ENCODE peak calls at places on chromosome 1, in five cellular contexts. J is aorta, E is naive B cell, R is sciatic nerve, N is upper lobe of right lung. Z is an unnamed sample.

GRCh38 chr1:169250022-169250421 is 117.6 kb downstream of the NME7 start:
- DNase-seq in N (no peak), E (no peak), J (no peak), R (no peak), Z (no peak)

GRCh38 chr1:36567601-36568341 is 85.1 kb upstream of the CSF3R start:
- DNase-seq in E (no peak), R (no peak), N (peak; percentile 58), J (no peak), Z (no peak)

GRCh38 chr1:903305-903704 is 20.4 kb upstream of the SAMD11 start:
- DNase-seq in R (no peak), E (no peak), N (no peak), J (peak; percentile 42), Z (no peak)

GRCh38 chr1:26391450-26391849 is 18.9 kb upstream of the ZNF683 start:
- DNase-seq in E (no peak), N (no peak), R (no peak), J (no peak), Z (peak; percentile 31)

GRCh38 chr1:230744382-230744781 is 2.8 kb upstream of the CAPN9 start:
- DNase-seq in J (no peak), E (no peak), N (no peak), R (no peak), Z (no peak)

GRCh38 chr1:10061276-10061675 is 28.5 kb downstream of the UBE4B start:
- DNase-seq in E (no peak), J (no peak), R (no peak), N (no peak), Z (no peak)

GRCh38 chr1:150321826-150322166 is 463 bp downstream of the PRPF3 start:
- DNase-seq in E (no peak), J (no peak), N (no peak), R (no peak), Z (no peak)

GRCh38 chr1:23103001-23103879 is 65.4 kb downstream of the LUZP1 start:
- DNase-seq in R (no peak), E (no peak), N (no peak), J (no peak), Z (peak; percentile 17)

GRCh38 chr1:182279724-182280506 is 111.7 kb downstream of the GLUL start:
- DNase-seq in E (no peak), N (no peak), J (no peak), R (peak; percentile 81), Z (no peak)

GRCh38 chr1:58901008-58901407 is 117.2 kb upstream of the JUN start:
- DNase-seq in N (no peak), R (no peak), J (no peak), E (no peak), Z (no peak)

GRCh38 chr1:226920446-226920894 is 19.6 kb upstream of the COQ8A start:
- DNase-seq in E (no peak), R (no peak), N (no peak), J (no peak), Z (no peak)

GRCh38 chr1:93716974-93717373 is 35.3 kb upstream of the BCAR3 start:
- DNase-seq in J (no peak), E (no peak), N (no peak), R (no peak), Z (peak; percentile 62)

GRCh38 chr1:172269644-172270043 is 150.8 kb upstream of the C1orf105 start:
- DNase-seq in J (no peak), R (no peak), E (no peak), N (no peak), Z (no peak)

GRCh38 chr1:176149939-176150807 is 56.9 kb downstream of the COP1 start:
- DNase-seq in E (no peak), J (no peak), N (no peak), R (no peak), Z (no peak)

GRCh38 chr1:182143825-182144661 is 82.5 kb upstream of the ZNF648 start:
- DNase-seq in J (peak; percentile 90), N (peak; percentile 80), R (peak; percentile 87), E (no peak), Z (no peak)

GRCh38 chr1:92323473-92324453 is 24.9 kb downstream of the RPAP2 start:
- DNase-seq in N (no peak), J (no peak), R (no peak), E (no peak), Z (no peak)

GRCh38 chr1:182259229-182259872 is 132.2 kb downstream of the GLUL start:
- DNase-seq in N (peak; percentile 64), E (no peak), R (peak; percentile 66), J (peak; percentile 72), Z (peak; percentile 48)

GRCh38 chr1:161207173-161207572 is 5.0 kb downstream of the NDUFS2 start:
- DNase-seq in E (no peak), N (no peak), J (no peak), R (no peak), Z (no peak)

GRCh38 chr1:195584870-195585624 is 1023.2 kb downstream of the KCNT2 start:
- DNase-seq in J (no peak), E (no peak), N (no peak), R (no peak), Z (no peak)

GRCh38 chr1:150875197-150876110 is 945 bp downstream of the ARNT start:
- DNase-seq in R (no peak), N (no peak), J (no peak), E (no peak), Z (no peak)

GRCh38 chr1:173268786-173269277 is 61.7 kb upstream of the TNFSF4 start:
- DNase-seq in R (no peak), J (no peak), N (no peak), E (no peak), Z (no peak)

GRCh38 chr1:228848406-228848805 is 113.1 kb downstream of the RHOU start:
- DNase-seq in N (no peak), E (no peak), R (no peak), J (no peak), Z (no peak)

GRCh38 chr1:10575616-10576015 is 100.9 kb downstream of the PEX14 start:
- DNase-seq in R (no peak), E (no peak), N (no peak), J (no peak), Z (no peak)

GRCh38 chr1:233269656-233270055 is 25.9 kb downstream of the PCNX2 start:
- DNase-seq in E (no peak), R (no peak), N (no peak), J (no peak), Z (no peak)

GRCh38 chr1:247367786-247368342 is 36.2 kb upstream of the ZNF496 start:
- DNase-seq in R (no peak), N (no peak), E (no peak), J (no peak), Z (no peak)

GRCh38 chr1:17922833-17923232 is 167.7 kb downstream of the ACTL8 start:
- DNase-seq in N (no peak), J (no peak), E (no peak), R (no peak), Z (no peak)

GRCh38 chr1:153506831-153507413 is 28.9 kb downstream of the S100A6 start:
- DNase-seq in N (peak; percentile 73), J (peak; percentile 91), R (peak; percentile 86), E (no peak), Z (no peak)

GRCh38 chr1:158716335-158716734 is 4.2 kb downstream of the OR6K3 start:
- DNase-seq in E (no peak), N (no peak), R (no peak), J (no peak), Z (no peak)

GRCh38 chr1:2024451-2024850 is 5.3 kb downstream of the GABRD start:
- DNase-seq in N (no peak), R (no peak), J (no peak), E (no peak), Z (no peak)

GRCh38 chr1:46523556-46524443 is 27.6 kb downstream of the KNCN start:
- DNase-seq in R (no peak), J (no peak), N (no peak), E (no peak), Z (no peak)

GRCh38 chr1:165483412-165483811 is 38.5 kb upstream of the RXRG start:
- DNase-seq in R (no peak), E (no peak), J (no peak), N (no peak), Z (no peak)

GRCh38 chr1:175572932-175573871 is 170.2 kb downstream of the TNR start:
- DNase-seq in R (no peak), N (no peak), J (peak; percentile 45), E (no peak), Z (no peak)

GRCh38 chr1:47515390-47515789 is 77.5 kb downstream of the FOXD2 start:
- DNase-seq in J (no peak), R (no peak), N (no peak), E (no peak), Z (no peak)

GRCh38 chr1:196148367-196148970 is 459.8 kb downstream of the KCNT2 start:
- DNase-seq in J (no peak), E (peak; percentile 5), N (no peak), R (no peak), Z (no peak)

GRCh38 chr1:101302831-101303511 is 66.2 kb downstream of the S1PR1 start:
- DNase-seq in E (no peak), J (no peak), N (no peak), R (no peak), Z (no peak)

GRCh38 chr1:77037990-77038389 is 170.7 kb downstream of the ST6GALNAC5 start:
- DNase-seq in J (no peak), N (no peak), E (no peak), R (no peak), Z (no peak)

GRCh38 chr1:89781494-89782126 is 39.2 kb upstream of the LRRC8D start:
- DNase-seq in E (no peak), R (no peak), J (no peak), N (no peak), Z (no peak)

GRCh38 chr1:221794079-221794670 is 52.3 kb upstream of the DUSP10 start:
- DNase-seq in E (peak; percentile 84), J (no peak), R (no peak), N (no peak), Z (no peak)

Z was measured in activated T-helper 2 cell treated with anti-CD3 and anti-CD28 coated beads, Interferon-gamma antibody, Interleukin-2, Interleukin-4, amounts not matched to agents 10 μg/mL and 5 μg/mL and 100 μg/mL, durations not matched to agents 14 hours and 24 hours and 36 hours.